ENCODE peak calls at places on chromosomes 3 and 15, in five cellular contexts. S is activated naive CD4-positive, alpha-beta T cell; F is fibroblast of lung; I is PC-3; G is GM23248. D is an unnamed sample.

GRCh38 chr15:75644376-75644775 is 3.3 kb upstream of the SNX33 start:
- DNase-seq in S (no peak), F (no peak), I (no peak), G (no peak), D (no peak)

GRCh38 chr3:176839447-176839846 is 357.8 kb downstream of the TBL1XR1 start:
- DNase-seq in S (no peak), F (no peak), I (no peak), G (no peak), D (no peak)

GRCh38 chr3:43624619-43625305 is 3.0 kb upstream of the ANO10 start:
- DNase-seq in S (no peak), F (no peak), I (no peak), G (no peak), D (no peak)

GRCh38 chr3:42651248-42652091 is 2.0 kb upstream of the ZBTB47 start:
- DNase-seq in S (no peak), F (peak; percentile 57), I (peak; percentile 53), G (peak; percentile 92), D (peak; percentile 77)

GRCh38 chr15:36585774-36586173 is 6.3 kb downstream of the CDIN1 start:
- DNase-seq in S (no peak), F (no peak), I (peak; percentile 92), G (no peak), D (no peak)

GRCh38 chr15:25869696-25870095 is 6.6 kb upstream of the ATP10A start:
- DNase-seq in S (no peak), F (no peak), I (no peak), G (no peak), D (no peak)

GRCh38 chr3:155859859-155860258 is 5.6 kb upstream of the SLC33A1 start:
- DNase-seq in S (no peak), F (peak; percentile 38), I (peak; percentile 42), G (peak; percentile 51), D (peak; percentile 51)

GRCh38 chr3:21392521-21392920 is 358.5 kb downstream of the ZNF385D start:
- DNase-seq in S (no peak), F (no peak), I (peak; percentile 57), G (peak; percentile 59), D (peak; percentile 76)